ENCODE peak calls at places on chromosomes 11 and 22, in ten cellular contexts. G is LoVo, X is body of pancreas, T is endothelial cell, K is ACHN, D is T follicular helper cell, H is activated T-cell treated with anti-CD3 and anti-CD28 coated beads for 1 hour, N is Caco-2, Y is anterior cingulate cortex, V is GOT3. U is an unnamed sample.

GRCh38 chr11:120281161-120281795 is 41.3 kb downstream of the POU2F3 start:
- DNase-seq in G (no peak), X (no peak), T (no peak), K (no peak), D (no peak), H (no peak), N (no peak), Y (no peak), V (no peak), U (no peak)

GRCh38 chr11:122703541-122704272 is 48.2 kb downstream of the UBASH3B start:
- DNase-seq in G (no peak), X (no peak), T (no peak), K (no peak), D (no peak), H (no peak), N (no peak), Y (no peak), V (no peak), U (no peak)

GRCh38 chr11:66469441-66469840 is 2.7 kb downstream of the PELI3 start:
- DNase-seq in G (no peak), X (no peak), T (no peak), K (no peak), D (no peak), H (no peak), N (no peak), Y (no peak), V (no peak), U (no peak)

GRCh38 chr11:85945788-85946187 is 90.6 kb downstream of the CCDC83 start:
- DNase-seq in G (no peak), X (no peak), T (no peak), K (no peak), D (no peak), H (no peak), N (no peak), Y (no peak), V (no peak), U (no peak)

GRCh38 chr11:128900468-128900867 is 9.3 kb downstream of the KCNJ5 start:
- DNase-seq in G (no peak), X (peak), T (no peak), K (no peak), D (no peak), H (no peak), N (no peak), Y (no peak), V (no peak), U (no peak)

GRCh38 chr11:117520201-117520600 is 192.5 kb downstream of the CEP164 start:
- DNase-seq in G (no peak), X (no peak), T (no peak), K (peak), D (no peak), H (no peak), N (no peak), Y (no peak), V (no peak), U (no peak)

GRCh38 chr11:45818961-45819605 is 14.1 kb downstream of the SLC35C1 start:
- DNase-seq in G (no peak), X (no peak), T (no peak), K (no peak), D (no peak), H (no peak), N (no peak), Y (no peak), V (no peak), U (no peak)

GRCh38 chr11:43543313-43543712 is 137.2 kb upstream of the HSD17B12 start:
- DNase-seq in G (no peak), X (no peak), T (no peak), K (no peak), D (no peak), H (no peak), N (no peak), Y (no peak), V (no peak), U (no peak)

GRCh38 chr22:19877626-19878339 is 23.1 kb upstream of the GNB1L start:
- DNase-seq in G (no peak), X (peak), T (no peak), K (no peak), D (no peak), H (no peak), N (no peak), Y (no peak), V (no peak), U (no peak)

GRCh38 chr22:23894710-23895598 is 771 bp downstream of the MIF start:
- DNase-seq in G (peak), X (peak), T (peak), K (peak), D (peak), H (peak), N (peak), Y (no peak), V (no peak), U (no peak)

GRCh38 chr11:79393362-79394043 is 47.3 kb downstream of the TENM4 start:
- DNase-seq in G (no peak), X (no peak), T (no peak), K (no peak), D (no peak), H (no peak), N (peak), Y (no peak), V (no peak), U (no peak)

GRCh38 chr11:128790200-128790599 is 76.9 kb downstream of the KCNJ1 start:
- DNase-seq in G (no peak), X (peak), T (no peak), K (no peak), D (no peak), H (no peak), N (no peak), Y (peak), V (no peak), U (no peak)

GRCh38 chr22:39282642-39283311 is 36.6 kb downstream of the RPL3 start:
- DNase-seq in G (no peak), X (no peak), T (no peak), K (no peak), D (no peak), H (no peak), N (no peak), Y (no peak), V (no peak), U (no peak)

GRCh38 chr11:65132988-65133700 is 1.2 kb downstream of the SYVN1 start:
- DNase-seq in G (peak), X (peak), T (peak), K (no peak), D (no peak), H (no peak), N (peak), Y (no peak), V (no peak), U (no peak)

GRCh38 chr11:128522943-128523518 is 64.3 kb downstream of the ETS1 start:
- DNase-seq in G (no peak), X (no peak), T (no peak), K (no peak), D (peak), H (no peak), N (no peak), Y (no peak), V (no peak), U (no peak)

GRCh38 chr11:107116358-107116757 is 98.1 kb upstream of the GUCY1A2 start:
- DNase-seq in G (no peak), X (no peak), T (no peak), K (peak), D (no peak), H (no peak), N (no peak), Y (no peak), V (no peak), U (no peak)

GRCh38 chr22:31400023-31400397 is 606 bp downstream of the DRG1 start:
- DNase-seq in G (no peak), X (no peak), T (no peak), K (peak), D (no peak), H (no peak), N (no peak), Y (no peak), V (no peak), U (no peak)

GRCh38 chr11:107576497-107577086 is 11.1 kb upstream of the ALKBH8 start:
- DNase-seq in G (peak), X (peak), T (peak), K (peak), D (no peak), H (peak), N (peak), Y (no peak), V (no peak), U (no peak)

GRCh38 chr11:69760319-69760718 is 14.8 kb downstream of the FGF4 start:
- DNase-seq in G (no peak), X (no peak), T (no peak), K (no peak), D (no peak), H (no peak), N (no peak), Y (no peak), V (no peak), U (no peak)

GRCh38 chr22:44037519-44038370 is 13.6 kb downstream of the PARVB start:
- DNase-seq in G (peak), X (no peak), T (no peak), K (peak), D (no peak), H (no peak), N (no peak), Y (no peak), V (no peak), U (peak)

GRCh38 chr11:12692238-12693074 is 18.2 kb downstream of the TEAD1 start:
- DNase-seq in G (peak), X (peak), T (no peak), K (peak), D (no peak), H (no peak), N (peak), Y (peak), V (no peak), U (no peak)